ENCODE peak calls at places on chromosomes 6 and 20, in ten cellular contexts. One of them, this sample, is unnamed.

GRCh38 chr6:104705095-104705707 is 154.5 kb downstream of the HACE1 start:
- DNase-seq in effector CD4-positive, alpha-beta T cell: peak; percentile 8
- DNase-seq in cerebellum: no peak
- DNase-seq in cardiac muscle cell: no peak
- DNase-seq in dorsolateral prefrontal cortex: no peak
- DNase-seq in left colon: no peak
- DNase-seq in prostate gland: no peak
- DNase-seq in CD4-positive, alpha-beta memory T cell: peak; percentile 62
- DNase-seq in ecto neural progenitor cell: no peak
- DNase-seq in AG04450: peak; percentile 34
- DNase-seq in this sample: no peak

GRCh38 chr20:9460518-9460917 is 53.9 kb upstream of the LAMP5 start:
- DNase-seq in ecto neural progenitor cell: no peak
- DNase-seq in left colon: no peak
- DNase-seq in effector CD4-positive, alpha-beta T cell: no peak
- DNase-seq in cerebellum: no peak
- DNase-seq in dorsolateral prefrontal cortex: no peak
- DNase-seq in CD4-positive, alpha-beta memory T cell: no peak
- DNase-seq in cardiac muscle cell: no peak
- DNase-seq in AG04450: no peak
- DNase-seq in prostate gland: no peak
- DNase-seq in this sample: peak; percentile 73

GRCh38 chr20:33901132-33901523 is 90.0 kb downstream of the CHMP4B start:
- DNase-seq in cardiac muscle cell: no peak
- DNase-seq in CD4-positive, alpha-beta memory T cell: no peak
- DNase-seq in effector CD4-positive, alpha-beta T cell: no peak
- DNase-seq in prostate gland: no peak
- DNase-seq in AG04450: no peak
- DNase-seq in dorsolateral prefrontal cortex: no peak
- DNase-seq in ecto neural progenitor cell: no peak
- DNase-seq in cerebellum: no peak
- DNase-seq in left colon: no peak
- DNase-seq in this sample: no peak

GRCh38 chr6:22308939-22309338 is 12.1 kb upstream of the PRL start:
- DNase-seq in cardiac muscle cell: no peak
- DNase-seq in dorsolateral prefrontal cortex: no peak
- DNase-seq in left colon: no peak
- DNase-seq in prostate gland: no peak
- DNase-seq in ecto neural progenitor cell: no peak
- DNase-seq in AG04450: no peak
- DNase-seq in cerebellum: no peak
- DNase-seq in CD4-positive, alpha-beta memory T cell: no peak
- DNase-seq in effector CD4-positive, alpha-beta T cell: no peak
- DNase-seq in this sample: no peak

GRCh38 chr20:48760403-48760889 is 67.4 kb downstream of the PREX1 start:
- DNase-seq in AG04450: no peak
- DNase-seq in ecto neural progenitor cell: no peak
- DNase-seq in left colon: no peak
- DNase-seq in CD4-positive, alpha-beta memory T cell: peak; percentile 88
- DNase-seq in effector CD4-positive, alpha-beta T cell: peak; percentile 68
- DNase-seq in cardiac muscle cell: no peak
- DNase-seq in prostate gland: no peak
- DNase-seq in dorsolateral prefrontal cortex: no peak
- DNase-seq in cerebellum: no peak
- DNase-seq in this sample: no peak

GRCh38 chr20:35008411-35009342 is 53.0 kb downstream of the MYH7B start:
- DNase-seq in AG04450: no peak
- DNase-seq in left colon: no peak
- DNase-seq in prostate gland: no peak
- DNase-seq in CD4-positive, alpha-beta memory T cell: no peak
- DNase-seq in effector CD4-positive, alpha-beta T cell: no peak
- DNase-seq in cardiac muscle cell: no peak
- DNase-seq in cerebellum: no peak
- DNase-seq in dorsolateral prefrontal cortex: no peak
- DNase-seq in ecto neural progenitor cell: no peak
- DNase-seq in this sample: no peak

GRCh38 chr20:47300071-47300470 is 56.4 kb downstream of the ZMYND8 start:
- DNase-seq in AG04450: no peak
- DNase-seq in CD4-positive, alpha-beta memory T cell: no peak
- DNase-seq in cerebellum: no peak
- DNase-seq in prostate gland: no peak
- DNase-seq in cardiac muscle cell: no peak
- DNase-seq in ecto neural progenitor cell: no peak
- DNase-seq in dorsolateral prefrontal cortex: no peak
- DNase-seq in effector CD4-positive, alpha-beta T cell: no peak
- DNase-seq in left colon: no peak
- DNase-seq in this sample: no peak

GRCh38 chr6:13559251-13559650 is 15.2 kb upstream of the SIRT5 start:
- DNase-seq in ecto neural progenitor cell: no peak
- DNase-seq in dorsolateral prefrontal cortex: no peak
- DNase-seq in left colon: no peak
- DNase-seq in prostate gland: no peak
- DNase-seq in AG04450: no peak
- DNase-seq in cerebellum: no peak
- DNase-seq in CD4-positive, alpha-beta memory T cell: no peak
- DNase-seq in effector CD4-positive, alpha-beta T cell: no peak
- DNase-seq in cardiac muscle cell: no peak
- DNase-seq in this sample: no peak

GRCh38 chr6:127305741-127306140 is 37.7 kb downstream of the ECHDC1 start:
- DNase-seq in cardiac muscle cell: no peak
- DNase-seq in ecto neural progenitor cell: no peak
- DNase-seq in dorsolateral prefrontal cortex: no peak
- DNase-seq in left colon: no peak
- DNase-seq in cerebellum: no peak
- DNase-seq in prostate gland: no peak
- DNase-seq in effector CD4-positive, alpha-beta T cell: no peak
- DNase-seq in AG04450: no peak
- DNase-seq in CD4-positive, alpha-beta memory T cell: no peak
- DNase-seq in this sample: no peak

GRCh38 chr20:59403261-59403961 is 103.0 kb downstream of the EDN3 start:
- DNase-seq in effector CD4-positive, alpha-beta T cell: peak; percentile 48
- DNase-seq in cardiac muscle cell: peak; percentile 75
- DNase-seq in CD4-positive, alpha-beta memory T cell: peak; percentile 62
- DNase-seq in dorsolateral prefrontal cortex: peak; percentile 36
- DNase-seq in AG04450: no peak
- DNase-seq in prostate gland: peak; percentile 15
- DNase-seq in left colon: peak; percentile 57
- DNase-seq in ecto neural progenitor cell: peak; percentile 93
- DNase-seq in cerebellum: peak; percentile 78
- DNase-seq in this sample: no peak

GRCh38 chr6:44696686-44697085 is 309.2 kb downstream of the CDC5L start:
- DNase-seq in left colon: no peak
- DNase-seq in AG04450: no peak
- DNase-seq in ecto neural progenitor cell: peak; percentile 31
- DNase-seq in cerebellum: no peak
- DNase-seq in cardiac muscle cell: no peak
- DNase-seq in dorsolateral prefrontal cortex: no peak
- DNase-seq in effector CD4-positive, alpha-beta T cell: no peak
- DNase-seq in CD4-positive, alpha-beta memory T cell: no peak
- DNase-seq in prostate gland: no peak
- DNase-seq in this sample: no peak

GRCh38 chr6:42022755-42023384 is 27.5 kb upstream of the TAF8 start:
- DNase-seq in cardiac muscle cell: no peak
- DNase-seq in AG04450: no peak
- DNase-seq in CD4-positive, alpha-beta memory T cell: no peak
- DNase-seq in cerebellum: no peak
- DNase-seq in effector CD4-positive, alpha-beta T cell: no peak
- DNase-seq in ecto neural progenitor cell: no peak
- DNase-seq in prostate gland: no peak
- DNase-seq in left colon: no peak
- DNase-seq in dorsolateral prefrontal cortex: no peak
- DNase-seq in this sample: no peak

GRCh38 chr6:2733736-2734480 is 16.8 kb downstream of the MYLK4 start:
- DNase-seq in cardiac muscle cell: peak; percentile 62
- DNase-seq in ecto neural progenitor cell: no peak
- DNase-seq in CD4-positive, alpha-beta memory T cell: no peak
- DNase-seq in prostate gland: no peak
- DNase-seq in effector CD4-positive, alpha-beta T cell: no peak
- DNase-seq in dorsolateral prefrontal cortex: no peak
- DNase-seq in cerebellum: no peak
- DNase-seq in AG04450: no peak
- DNase-seq in left colon: no peak
- DNase-seq in this sample: no peak

GRCh38 chr20:56328861-56329260 is 29.9 kb upstream of the FAM210B start:
- DNase-seq in effector CD4-positive, alpha-beta T cell: no peak
- DNase-seq in left colon: peak; percentile 6
- DNase-seq in dorsolateral prefrontal cortex: no peak
- DNase-seq in prostate gland: no peak
- DNase-seq in CD4-positive, alpha-beta memory T cell: peak; percentile 4
- DNase-seq in ecto neural progenitor cell: no peak
- DNase-seq in cerebellum: no peak
- DNase-seq in AG04450: no peak
- DNase-seq in cardiac muscle cell: peak; percentile 25
- DNase-seq in this sample: no peak

GRCh38 chr6:50884364-50884763 is 65.7 kb downstream of the TFAP2B start:
- DNase-seq in effector CD4-positive, alpha-beta T cell: no peak
- DNase-seq in left colon: no peak
- DNase-seq in ecto neural progenitor cell: no peak
- DNase-seq in prostate gland: no peak
- DNase-seq in cardiac muscle cell: no peak
- DNase-seq in dorsolateral prefrontal cortex: no peak
- DNase-seq in AG04450: no peak
- DNase-seq in cerebellum: no peak
- DNase-seq in CD4-positive, alpha-beta memory T cell: no peak
- DNase-seq in this sample: no peak

GRCh38 chr6:43185391-43185790 is 3.4 kb downstream of the CUL9 start:
- DNase-seq in cardiac muscle cell: no peak
- DNase-seq in ecto neural progenitor cell: no peak
- DNase-seq in AG04450: no peak
- DNase-seq in effector CD4-positive, alpha-beta T cell: no peak
- DNase-seq in dorsolateral prefrontal cortex: no peak
- DNase-seq in left colon: no peak
- DNase-seq in cerebellum: no peak
- DNase-seq in CD4-positive, alpha-beta memory T cell: peak; percentile 62
- DNase-seq in prostate gland: no peak
- DNase-seq in this sample: no peak

GRCh38 chr6:170184324-170184723 is 106.6 kb downstream of the DLL1 start:
- DNase-seq in ecto neural progenitor cell: peak; percentile 27
- DNase-seq in cerebellum: no peak
- DNase-seq in prostate gland: no peak
- DNase-seq in effector CD4-positive, alpha-beta T cell: no peak
- DNase-seq in cardiac muscle cell: no peak
- DNase-seq in AG04450: no peak
- DNase-seq in dorsolateral prefrontal cortex: no peak
- DNase-seq in CD4-positive, alpha-beta memory T cell: no peak
- DNase-seq in left colon: no peak
- DNase-seq in this sample: no peak

GRCh38 chr6:166228839-166229528 is 61.3 kb upstream of the TBXT start:
- DNase-seq in effector CD4-positive, alpha-beta T cell: no peak
- DNase-seq in cardiac muscle cell: no peak
- DNase-seq in CD4-positive, alpha-beta memory T cell: no peak
- DNase-seq in AG04450: no peak
- DNase-seq in prostate gland: no peak
- DNase-seq in ecto neural progenitor cell: no peak
- DNase-seq in cerebellum: no peak
- DNase-seq in left colon: no peak
- DNase-seq in dorsolateral prefrontal cortex: no peak
- DNase-seq in this sample: no peak

GRCh38 chr20:11304811-11305210 is 612.9 kb upstream of the BTBD3 start:
- DNase-seq in effector CD4-positive, alpha-beta T cell: no peak
- DNase-seq in dorsolateral prefrontal cortex: no peak
- DNase-seq in ecto neural progenitor cell: no peak
- DNase-seq in cerebellum: no peak
- DNase-seq in CD4-positive, alpha-beta memory T cell: no peak
- DNase-seq in cardiac muscle cell: no peak
- DNase-seq in AG04450: no peak
- DNase-seq in prostate gland: no peak
- DNase-seq in left colon: no peak
- DNase-seq in this sample: no peak

GRCh38 chr6:32843321-32843978 is 397 bp downstream of the PSMB8 start:
- DNase-seq in cerebellum: no peak
- DNase-seq in CD4-positive, alpha-beta memory T cell: no peak
- DNase-seq in AG04450: no peak
- DNase-seq in dorsolateral prefrontal cortex: no peak
- DNase-seq in effector CD4-positive, alpha-beta T cell: no peak
- DNase-seq in prostate gland: peak; percentile 15
- DNase-seq in left colon: no peak
- DNase-seq in ecto neural progenitor cell: no peak
- DNase-seq in cardiac muscle cell: no peak
- DNase-seq in this sample: no peak

GRCh38 chr20:16804793-16805187 is 56.6 kb downstream of the OTOR start:
- DNase-seq in AG04450: no peak
- DNase-seq in left colon: no peak
- DNase-seq in effector CD4-positive, alpha-beta T cell: no peak
- DNase-seq in prostate gland: no peak
- DNase-seq in cardiac muscle cell: peak; percentile 5
- DNase-seq in ecto neural progenitor cell: no peak
- DNase-seq in dorsolateral prefrontal cortex: no peak
- DNase-seq in cerebellum: no peak
- DNase-seq in CD4-positive, alpha-beta memory T cell: no peak
- DNase-seq in this sample: no peak

GRCh38 chr6:25346064-25346463 is 66.9 kb downstream of the CARMIL1 start:
- DNase-seq in left colon: no peak
- DNase-seq in cardiac muscle cell: no peak
- DNase-seq in effector CD4-positive, alpha-beta T cell: no peak
- DNase-seq in CD4-positive, alpha-beta memory T cell: no peak
- DNase-seq in cerebellum: no peak
- DNase-seq in prostate gland: no peak
- DNase-seq in AG04450: no peak
- DNase-seq in ecto neural progenitor cell: no peak
- DNase-seq in dorsolateral prefrontal cortex: no peak
- DNase-seq in this sample: no peak

GRCh38 chr6:36119209-36119608 is 11.1 kb upstream of the MAPK13 start:
- DNase-seq in left colon: no peak
- DNase-seq in dorsolateral prefrontal cortex: no peak
- DNase-seq in cardiac muscle cell: no peak
- DNase-seq in CD4-positive, alpha-beta memory T cell: no peak
- DNase-seq in AG04450: no peak
- DNase-seq in prostate gland: no peak
- DNase-seq in ecto neural progenitor cell: no peak
- DNase-seq in effector CD4-positive, alpha-beta T cell: no peak
- DNase-seq in cerebellum: no peak
- DNase-seq in this sample: no peak

GRCh38 chr20:56817780-56818675 is 188.9 kb downstream of the TFAP2C start:
- DNase-seq in cardiac muscle cell: no peak
- DNase-seq in CD4-positive, alpha-beta memory T cell: no peak
- DNase-seq in AG04450: no peak
- DNase-seq in dorsolateral prefrontal cortex: no peak
- DNase-seq in effector CD4-positive, alpha-beta T cell: no peak
- DNase-seq in ecto neural progenitor cell: no peak
- DNase-seq in cerebellum: no peak
- DNase-seq in prostate gland: no peak
- DNase-seq in left colon: no peak
- DNase-seq in this sample: no peak

GRCh38 chr20:51193066-51193772 is 170.3 kb upstream of the KCNG1 start:
- DNase-seq in cerebellum: peak; percentile 47
- DNase-seq in effector CD4-positive, alpha-beta T cell: no peak
- DNase-seq in CD4-positive, alpha-beta memory T cell: no peak
- DNase-seq in cardiac muscle cell: no peak
- DNase-seq in dorsolateral prefrontal cortex: no peak
- DNase-seq in left colon: no peak
- DNase-seq in AG04450: no peak
- DNase-seq in ecto neural progenitor cell: no peak
- DNase-seq in prostate gland: no peak
- DNase-seq in this sample: no peak

GRCh38 chr6:96940322-96940721 is 15.8 kb downstream of the KLHL32 start:
- DNase-seq in cardiac muscle cell: no peak
- DNase-seq in effector CD4-positive, alpha-beta T cell: no peak
- DNase-seq in cerebellum: no peak
- DNase-seq in AG04450: no peak
- DNase-seq in dorsolateral prefrontal cortex: no peak
- DNase-seq in left colon: no peak
- DNase-seq in ecto neural progenitor cell: no peak
- DNase-seq in CD4-positive, alpha-beta memory T cell: no peak
- DNase-seq in prostate gland: no peak
- DNase-seq in this sample: no peak

GRCh38 chr6:114467931-114468330 is 125.1 kb upstream of the HS3ST5 start:
- DNase-seq in CD4-positive, alpha-beta memory T cell: no peak
- DNase-seq in ecto neural progenitor cell: no peak
- DNase-seq in AG04450: no peak
- DNase-seq in cardiac muscle cell: no peak
- DNase-seq in prostate gland: no peak
- DNase-seq in effector CD4-positive, alpha-beta T cell: no peak
- DNase-seq in left colon: no peak
- DNase-seq in dorsolateral prefrontal cortex: no peak
- DNase-seq in cerebellum: no peak
- DNase-seq in this sample: no peak

GRCh38 chr20:60728705-60729104 is 523.4 kb upstream of the CDH4 start:
- DNase-seq in cardiac muscle cell: no peak
- DNase-seq in cerebellum: no peak
- DNase-seq in effector CD4-positive, alpha-beta T cell: no peak
- DNase-seq in prostate gland: no peak
- DNase-seq in CD4-positive, alpha-beta memory T cell: no peak
- DNase-seq in left colon: no peak
- DNase-seq in ecto neural progenitor cell: no peak
- DNase-seq in dorsolateral prefrontal cortex: no peak
- DNase-seq in AG04450: no peak
- DNase-seq in this sample: no peak